ENCODE peak calls at places on chromosomes 12 and 14, in five cellular contexts. A is thyroid gland; X is aorta; H is thoracic aorta; W is CD8-positive, alpha-beta memory T cell. Y is an unnamed sample.
A peak's percentile ranks its signal among the peaks of the same experiment; 100 is the strongest.

GRCh38 chr12:105986779-105987686 is 151.7 kb downstream of the NUAK1 start:
- DNase-seq in X (no peak), H (no peak), A (no peak), W (no peak), Y (no peak)

GRCh38 chr12:23001487-23001886 is 376.5 kb downstream of the ETNK1 start:
- DNase-seq in H (no peak), W (no peak), A (no peak), X (no peak), Y (no peak)

GRCh38 chr12:87317302-87317701 is 711.9 kb downstream of the C12orf50 start:
- DNase-seq in H (no peak), W (no peak), A (no peak), X (no peak), Y (no peak)

GRCh38 chr12:27672654-27673053 is 23.6 kb upstream of the REP15 start:
- DNase-seq in A (no peak), H (no peak), W (no peak), X (no peak), Y (no peak)

GRCh38 chr14:89658977-89659670 is 242.1 kb upstream of the FOXN3 start:
- DNase-seq in H (no peak), W (no peak), X (no peak), A (no peak), Y (no peak)

GRCh38 chr12:14167005-14167628 is 185.7 kb upstream of the GRIN2B start:
- DNase-seq in H (no peak), X (no peak), A (peak; percentile 33), W (peak; percentile 5), Y (peak; percentile 41)

GRCh38 chr14:22334627-22335026 is 254.4 kb downstream of the DAD1 start:
- DNase-seq in W (no peak), X (no peak), A (no peak), H (no peak), Y (no peak)

GRCh38 chr14:30256627-30257026 is 302.3 kb upstream of the G2E3 start:
- DNase-seq in W (no peak), H (no peak), A (no peak), X (no peak), Y (no peak)

GRCh38 chr14:78614651-78615050 is 444.5 kb downstream of the NRXN3 start:
- DNase-seq in A (no peak), H (no peak), W (no peak), X (no peak), Y (no peak)

GRCh38 chr12:50103767-50104321 is at the start of gene GPD1:
- DNase-seq in H (no peak), W (no peak), A (peak; percentile 92), X (peak; percentile 74), Y (no peak)
- H3K4me3 ChIP-seq in H (no peak within 1 kb of the TSS), W (no peak within 1 kb of the TSS), A (no peak within 1 kb of the TSS), X (no peak within 1 kb of the TSS), Y (no peak within 1 kb of the TSS)

DNA sequence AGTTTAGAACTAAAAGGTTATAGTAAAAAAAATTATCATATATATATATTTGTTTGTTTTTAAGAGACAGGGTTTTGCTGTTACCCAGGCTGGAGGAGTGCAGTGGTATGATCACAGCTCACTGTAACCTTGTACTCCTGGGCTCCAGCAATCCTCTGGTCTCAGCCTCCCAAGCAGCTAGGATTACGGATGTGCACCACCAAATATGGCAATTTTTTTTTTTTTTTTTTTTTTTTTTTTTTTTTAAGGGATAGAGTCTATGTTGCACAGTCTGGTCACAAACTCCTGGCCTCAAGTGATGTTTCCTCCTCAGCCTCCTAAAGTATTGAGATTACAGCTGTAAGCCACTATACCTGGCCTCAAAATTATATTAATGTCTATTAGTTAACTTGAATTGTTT is 48.7 kb downstream of the PAPLN start:
- DNase-seq in A (no peak), W (no peak), X (no peak), H (no peak), Y (no peak)
- H3K4me1 ChIP-seq in A (no peaks in the 10 kb centered on the region), W (no peaks in the 10 kb centered on the region), X (no peaks in the 10 kb centered on the region), H (no peaks in the 10 kb centered on the region), Y (no peaks in the 10 kb centered on the region)

GRCh38 chr12:116121453-116121871 is 156.0 kb downstream of the MED13L start:
- DNase-seq in W (no peak), H (no peak), X (no peak), A (no peak), Y (no peak)
- H3K4me3 ChIP-seq in W (no peak overlapping the region), H (peak overlapping the region; percentile 36), X (no peak overlapping the region), A (no peak overlapping the region), Y (peak overlapping the region; percentile 2)

GRCh38 chr12:15701212-15701611 is 88.0 kb downstream of the EPS8 start:
- DNase-seq in W (no peak), X (no peak), H (no peak), A (no peak), Y (peak; percentile 56)

GRCh38 chr12:15698377-15698867 is 90.8 kb downstream of the EPS8 start:
- DNase-seq in A (no peak), H (no peak), W (no peak), X (no peak), Y (no peak)

GRCh38 chr12:15699886-15700285 is 89.3 kb downstream of the EPS8 start:
- DNase-seq in H (no peak), X (no peak), A (no peak), W (no peak), Y (no peak)

GRCh38 chr12:15700595-15700994 is 88.6 kb downstream of the EPS8 start:
- DNase-seq in A (no peak), H (no peak), W (no peak), X (no peak), Y (no peak)

DNA sequence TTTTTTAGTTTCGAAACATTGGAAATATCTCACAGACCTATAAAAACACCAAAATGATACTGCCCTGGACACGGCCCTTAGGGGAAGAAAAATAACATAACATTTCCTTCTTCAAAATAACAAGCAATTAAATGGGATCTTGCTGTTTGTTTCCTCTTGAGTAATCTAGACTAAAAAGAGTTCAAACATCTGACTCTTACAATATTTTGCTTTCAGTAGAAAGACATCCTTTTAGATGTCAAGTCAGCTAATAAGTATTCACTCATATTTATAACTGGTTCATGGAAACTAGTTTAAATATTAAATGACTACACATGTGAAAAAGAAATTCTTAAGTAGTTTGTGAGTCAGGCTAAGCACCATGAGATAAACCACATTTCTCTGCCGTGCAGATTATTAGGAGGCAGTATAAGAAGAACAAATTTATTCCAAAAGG is 87.4 kb downstream of the EPS8 start:
- DNase-seq in H (no peak), W (no peak), A (no peak), X (no peak), Y (peak; percentile 34)
- H3K4me1 ChIP-seq in H (peaks cover 55% of the 10 kb centered on the region), W (no peaks in the 10 kb centered on the region), A (peaks cover 5% of the 10 kb centered on the region), X (peaks cover 5% of the 10 kb centered on the region), Y (no peaks in the 10 kb centered on the region)

GRCh38 chr12:53459097-53459496 is 7.2 kb downstream of the PCBP2 start:
- DNase-seq in X (no peak), H (no peak), A (no peak), W (no peak), Y (no peak)
- H3K4me3 ChIP-seq in X (no peak overlapping the region), H (no peak overlapping the region), A (no peak overlapping the region), W (no peak overlapping the region), Y (no peak overlapping the region)

Y was measured in CD4-positive, CD25-positive, alpha-beta regulatory T cell.